ENCODE peak calls at places on chromosomes 5 and 9, in ten cellular contexts. S is CD8-positive, alpha-beta memory T cell; D is neuronal stem cell; T is esophagus squamous epithelium; A is fibroblast of lung; J is SJCRH30; F is cardiac muscle cell; X is heart right ventricle; Q is CD4-positive, CD25-positive, alpha-beta regulatory T cell; I is CD8-positive, alpha-beta T cell. H is an unnamed sample. For H3K9me3 and H3K36me3, the result is how much of the 10 kb centered on the place peaks cover.

GRCh38 chr5:5719292-5719691 is 296.8 kb downstream of the ICE1 start:
- DNase-seq in X (no peak), J (no peak), A (no peak), S (no peak), F (peak), Q (no peak), I (no peak), D (no peak), T (no peak), H (no peak)

GRCh38 chr5:111439473-111440075 is 72.8 kb downstream of the STARD4 start:
- DNase-seq in F (no peak), D (no peak), X (no peak), I (no peak), T (no peak), S (no peak), J (no peak), A (peak), Q (no peak), H (no peak)

GRCh38 chr9:72428329-72428728 is 63.3 kb upstream of the ZFAND5 start:
- DNase-seq in A (peak), Q (no peak), J (no peak), T (no peak), F (no peak), X (no peak), D (no peak), I (no peak), S (no peak), H (no peak)

GRCh38 chr9:27888661-27889295 is 315.5 kb upstream of the C9orf72 start:
- DNase-seq in D (no peak), J (peak), A (no peak), S (no peak), F (no peak), I (no peak), T (no peak), Q (no peak), X (no peak), H (peak)

GRCh38 chr9:92680166-92681119 is 10.5 kb upstream of the IPPK start:
- DNase-seq in X (no peak), T (no peak), F (no peak), D (no peak), Q (no peak), J (no peak), A (no peak), S (no peak), I (no peak), H (no peak)

GRCh38 chr5:76831108-76831447 is 12.2 kb downstream of the F2RL1 start:
- DNase-seq in J (peak), I (no peak), Q (no peak), S (no peak), T (no peak), X (no peak), D (no peak), F (no peak), A (no peak), H (no peak)

GRCh38 chr9:109251080-109251775 is 69.6 kb downstream of the EPB41L4B start:
- DNase-seq in T (no peak), F (no peak), J (peak), Q (no peak), A (peak), X (peak), S (no peak), I (no peak), D (no peak), H (no peak)

GRCh38 chr5:126438871-126439270 is 15.7 kb downstream of the GRAMD2B start:
- DNase-seq in Q (no peak), D (no peak), T (no peak), F (no peak), A (no peak), J (no peak), S (no peak), X (no peak), I (no peak), H (no peak)

GRCh38 chr9:7656648-7657047 is 142.9 kb downstream of the DMAC1 start:
- DNase-seq in X (no peak), S (no peak), J (peak), I (no peak), F (no peak), D (no peak), A (peak), T (no peak), Q (no peak), H (no peak)

GRCh38 chr5:7676455-7676854 is 174.5 kb downstream of the CFAP90 start:
- DNase-seq in D (no peak), I (no peak), F (no peak), S (no peak), Q (no peak), X (no peak), J (no peak), A (no peak), T (no peak), H (no peak)

GRCh38 chr5:147989977-147990376 is 73.8 kb upstream of the SPINK5 start:
- DNase-seq in D (no peak), Q (no peak), F (no peak), A (no peak), S (no peak), J (no peak), T (no peak), I (no peak), X (no peak), H (no peak)

GRCh38 chr5:127580731-127581130 is 63.3 kb downstream of the PRRC1 start:
- DNase-seq in A (no peak), F (no peak), D (no peak), Q (no peak), I (no peak), T (no peak), S (no peak), X (no peak), J (no peak), H (no peak)

GRCh38 chr5:51990241-51990640 is 607.0 kb downstream of the ISL1 start:
- DNase-seq in A (no peak), T (no peak), F (no peak), Q (no peak), J (no peak), X (no peak), I (no peak), S (no peak), D (no peak), H (no peak)

GRCh38 chr5:86523718-86524117 is 94.0 kb upstream of the COX7C start:
- DNase-seq in D (no peak), F (no peak), A (no peak), Q (no peak), S (no peak), T (no peak), I (no peak), J (no peak), X (no peak), H (no peak)

GRCh38 chr5:142210011-142210410 is 101.4 kb downstream of the NDFIP1 start:
- DNase-seq in Q (no peak), A (no peak), F (no peak), X (no peak), D (no peak), I (no peak), S (no peak), J (no peak), T (no peak), H (no peak)

GRCh38 chr5:127306036-127306435 is 15.4 kb downstream of the MEGF10 start:
- DNase-seq in I (no peak), J (no peak), F (no peak), A (no peak), T (no peak), S (no peak), D (no peak), X (no peak), Q (no peak), H (no peak)

GRCh38 chr5:178327931-178328711 is 95.5 kb upstream of the PHYKPL start:
- DNase-seq in Q (no peak), S (no peak), X (peak), T (no peak), I (no peak), D (no peak), A (no peak), F (no peak), J (no peak), H (no peak)

GRCh38 chr5:1392801-1393565 is 48.1 kb upstream of the CLPTM1L start:
- DNase-seq in Q (no peak), F (no peak), S (no peak), I (no peak), T (no peak), X (no peak), J (no peak), A (no peak), D (no peak), H (no peak)

GRCh38 chr5:3596261-3596825 is 711 bp downstream of the IRX1 start:
- DNase-seq in D (no peak), Q (no peak), X (no peak), J (peak), S (no peak), T (no peak), I (no peak), A (no peak), F (peak), H (no peak)

GRCh38 chr5:87411586-87412416 is 929 bp downstream of the CCNH start:
- DNase-seq in I (peak), T (no peak), S (peak), D (peak), Q (no peak), F (no peak), A (peak), X (no peak), J (peak), H (peak)

GRCh38 chr9:13716620-13717019 is 437.1 kb upstream of the MPDZ start:
- DNase-seq in D (no peak), I (no peak), J (no peak), Q (no peak), F (peak), X (no peak), S (no peak), T (no peak), A (peak), H (no peak)

GRCh38 chr5:40033411-40033810 is 608.6 kb upstream of the DAB2 start:
- DNase-seq in X (no peak), J (peak), Q (no peak), S (peak), I (peak), F (no peak), T (no peak), D (no peak), A (no peak), H (no peak)

GRCh38 chr5:173802670-173803165 is 85.4 kb upstream of the CPEB4 start:
- DNase-seq in Q (no peak), A (peak), I (no peak), J (no peak), D (no peak), S (no peak), F (no peak), X (no peak), T (no peak), H (peak)

GRCh38 chr5:126811515-126812198 is 34.7 kb downstream of the LMNB1 start:
- DNase-seq in A (no peak), I (no peak), J (no peak), T (no peak), X (no peak), F (no peak), D (no peak), Q (peak), S (no peak), H (no peak)

GRCh38 chr5:65611524-65611923 is 12.6 kb downstream of the TRIM23 start:
- DNase-seq in X (no peak), F (no peak), D (no peak), J (no peak), S (no peak), A (no peak), T (no peak), I (no peak), Q (no peak), H (peak)

GRCh38 chr5:26278078-26278477 is 760.3 kb downstream of the CDH9 start:
- DNase-seq in A (no peak), Q (no peak), F (no peak), I (no peak), D (no peak), X (no peak), T (no peak), S (no peak), J (no peak), H (no peak)

GRCh38 chr9:119167876-119168275 is 201.4 kb downstream of the BRINP1 start:
- DNase-seq in F (no peak), Q (no peak), T (no peak), I (no peak), X (no peak), J (no peak), S (no peak), D (no peak), A (no peak), H (no peak)
- H3K9me3 ChIP-seq in F (under half), Q (under half), T (under half), I (under half), X (under half), J (under half), S (under half), D (under half), A (under half), H (under half)

GRCh38 chr9:90898229-90898628 is 96.6 kb downstream of the SYK start:
- DNase-seq in F (peak), Q (no peak), D (no peak), A (peak), T (no peak), J (no peak), X (no peak), S (no peak), I (no peak), H (no peak)

GRCh38 chr9:90893706-90894105 is 92.1 kb downstream of the SYK start:
- DNase-seq in A (no peak), X (no peak), D (no peak), F (no peak), Q (no peak), I (no peak), S (no peak), J (no peak), T (no peak), H (no peak)

GRCh38 chr9:90894956-90895687 is 93.5 kb downstream of the SYK start:
- DNase-seq in T (no peak), S (no peak), J (peak), X (no peak), D (no peak), F (peak), Q (no peak), A (peak), I (no peak), H (peak)

GRCh38 chr9:90895786-90896185 is 94.2 kb downstream of the SYK start:
- DNase-seq in A (no peak), X (no peak), F (no peak), Q (no peak), I (no peak), S (no peak), T (no peak), D (no peak), J (no peak), H (no peak)

GRCh38 chr9:90896231-90896630 is 94.6 kb downstream of the SYK start:
- DNase-seq in D (no peak), F (no peak), I (no peak), J (no peak), X (no peak), Q (no peak), T (no peak), S (no peak), A (no peak), H (no peak)
- H3K36me3 ChIP-seq in D (under half), F (under half), I (under half), J (under half), X (under half), Q (under half), T (under half), S (under half), A (under half), H (under half)

GRCh38 chr9:88572684-88573083 is 37.7 kb downstream of the NXNL2 start:
- DNase-seq in A (no peak), X (no peak), Q (no peak), D (no peak), S (no peak), J (no peak), T (no peak), F (no peak), I (no peak), H (no peak)

GRCh38 chr9:88577256-88577655 is 42.3 kb downstream of the NXNL2 start:
- DNase-seq in I (no peak), X (no peak), A (no peak), S (no peak), F (no peak), T (no peak), D (no peak), Q (no peak), J (no peak), H (no peak)

GRCh38 chr9:88567870-88568269 is 32.9 kb downstream of the NXNL2 start:
- DNase-seq in A (no peak), D (no peak), Q (no peak), S (no peak), F (no peak), J (no peak), T (no peak), I (no peak), X (no peak), H (no peak)

GRCh38 chr9:88574993-88575392 is 40.0 kb downstream of the NXNL2 start:
- DNase-seq in F (no peak), J (peak), A (peak), Q (no peak), S (no peak), T (no peak), I (no peak), X (no peak), D (no peak), H (no peak)

DNA sequence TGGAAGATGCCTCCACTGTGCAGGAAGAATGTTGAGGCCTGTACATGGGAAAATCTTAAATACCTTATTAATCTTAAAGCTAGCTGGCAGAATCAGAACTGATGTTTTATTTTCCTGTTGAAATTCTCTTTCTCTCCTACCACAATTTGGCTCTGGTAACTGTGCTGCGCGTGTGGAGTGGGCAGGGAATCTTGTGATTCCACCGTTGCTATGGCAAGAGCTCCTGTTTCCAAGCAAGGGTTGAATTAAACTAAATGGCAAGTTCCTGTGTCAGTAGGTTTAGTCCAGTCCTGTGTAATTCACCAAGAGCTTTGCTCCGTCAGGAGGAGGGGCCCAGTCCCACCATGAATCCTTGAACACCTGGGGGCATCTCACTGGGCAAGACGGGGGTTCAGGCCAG is 36.4 kb downstream of the NXNL2 start:
- DNase-seq in T (no peak), F (no peak), X (no peak), Q (no peak), S (no peak), A (no peak), I (no peak), J (no peak), D (no peak), H (no peak)
- H3K4me3 ChIP-seq in T (no peak), F (no peak), X (no peak), Q (no peak), S (no peak), A (no peak), I (no peak), J (no peak), D (no peak), H (no peak)

GRCh38 chr5:180238631-180239030 is 29.6 kb upstream of the RASGEF1C start:
- DNase-seq in D (no peak), I (no peak), S (no peak), J (no peak), Q (no peak), A (no peak), T (no peak), X (no peak), F (no peak), H (no peak)
- H3K9me3 ChIP-seq in D (under half), I (under half), S (under half), J (under half), Q (under half), A (under half), T (under half), X (under half), F (under half), H (under half)

GRCh38 chr9:100285080-100285479 is 67.7 kb downstream of the TEX10 start:
- DNase-seq in Q (no peak), F (no peak), S (no peak), T (no peak), J (no peak), X (no peak), A (no peak), D (no peak), I (no peak), H (no peak)
- H3K36me3 ChIP-seq in Q (half or more), F (under half), S (under half), T (under half), J (under half), X (half or more), A (under half), D (half or more), I (under half), H (under half)

GRCh38 chr5:14818931-14819790 is 52.4 kb downstream of the ANKH start:
- DNase-seq in D (no peak), F (no peak), J (peak), T (no peak), Q (no peak), I (no peak), X (no peak), A (no peak), S (no peak), H (no peak)
- H3K4me3 ChIP-seq in D (no peak), F (no peak), J (no peak), T (no peak), Q (no peak), I (no peak), X (no peak), A (no peak), S (no peak), H (no peak)

DNA sequence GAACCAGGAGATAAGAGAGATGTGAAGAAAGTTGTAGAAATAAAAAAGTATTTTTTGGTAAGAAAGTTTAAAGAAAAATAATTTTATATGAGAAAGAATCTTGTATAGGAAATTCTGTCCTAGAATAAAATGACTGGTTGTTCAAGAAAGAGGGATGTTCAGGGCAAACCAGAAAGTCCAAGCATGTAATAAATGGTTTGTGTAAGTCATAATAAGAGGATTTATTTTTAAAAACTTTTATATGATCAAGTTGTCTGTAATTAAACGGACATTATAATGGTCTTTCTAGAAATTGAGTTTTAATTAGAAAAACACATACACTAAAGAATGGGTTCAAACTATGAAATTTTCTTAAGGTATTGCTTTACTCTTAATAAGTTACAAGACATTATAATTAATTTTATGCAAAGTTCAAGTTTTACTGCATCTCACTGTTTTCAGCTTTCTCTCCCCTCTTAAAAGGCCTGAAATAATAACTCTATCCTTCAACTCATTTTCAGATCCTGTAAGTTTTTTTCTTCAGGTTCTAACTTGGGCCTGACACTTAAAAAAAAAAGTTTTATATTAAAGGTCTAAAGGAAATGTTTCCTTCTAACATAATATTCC is 56.1 kb upstream of the ZNF300 start:
- DNase-seq in T (no peak), I (no peak), S (no peak), D (no peak), Q (no peak), F (no peak), J (peak), A (no peak), X (no peak), H (no peak)
- H3K9me3 ChIP-seq in T (under half), I (under half), S (under half), D (under half), Q (under half), F (under half), J (under half), A (under half), X (under half), H (under half)

GRCh38 chr9:94445846-94446245 is 109.0 kb upstream of the PCAT7 start:
- DNase-seq in F (peak), D (no peak), Q (no peak), A (no peak), J (no peak), X (no peak), I (no peak), T (no peak), S (no peak), H (no peak)
- H3K36me3 ChIP-seq in F (under half), D (half or more), Q (under half), A (under half), J (half or more), X (half or more), I (under half), T (under half), S (under half), H (under half)